ENCODE peak calls at places on chromosomes 2 and 18, in six cellular contexts. X is stimulated activated CD4-positive, alpha-beta T cell treated with anti-CD3 and anti-CD28 coated beads, Interleukin-4, amount 100 ng/mL, for 48 hours; E is neural progenitor cell; L is stimulated activated CD8-positive, alpha-beta memory T cell treated with anti-CD3 and anti-CD28 coated beads, Interleukin-15, amount 100 ng/mL, for 24 hours; F is sciatic nerve; O is myocyte. A is an unnamed sample.

GRCh38 chr2:30150786-30151185 is 4.0 kb downstream of the YPEL5 start:
- DNase-seq in X (no peak), E (no peak), L (no peak), F (no peak), O (peak), A (no peak)

GRCh38 chr2:167258712-167259111 is 370.4 kb downstream of the XIRP2 start:
- DNase-seq in X (no peak), E (no peak), L (no peak), F (no peak), O (no peak), A (no peak)

GRCh38 chr2:86703704-86704370 is 16.3 kb upstream of the RMND5A start:
- DNase-seq in X (no peak), E (no peak), L (no peak), F (no peak), O (peak), A (no peak)

GRCh38 chr2:191571163-191571769 is 106.7 kb upstream of the NABP1 start:
- DNase-seq in X (no peak), E (peak), L (no peak), F (no peak), O (peak), A (peak)

GRCh38 chr2:150271952-150272351 is 215.5 kb downstream of the RND3 start:
- DNase-seq in X (no peak), E (no peak), L (no peak), F (no peak), O (no peak), A (no peak)

GRCh38 chr2:62467475-62468321 is 38.3 kb downstream of the TMEM17 start:
- DNase-seq in X (no peak), E (no peak), L (no peak), F (peak), O (peak), A (no peak)

GRCh38 chr2:3617198-3617890 is 22.4 kb downstream of the COLEC11 start:
- DNase-seq in X (no peak), E (no peak), L (no peak), F (peak), O (no peak), A (no peak)

GRCh38 chr2:11155326-11156059 is at the start of gene SLC66A3:
- DNase-seq in X (peak), E (peak), L (no peak), F (no peak), O (peak), A (no peak)

GRCh38 chr18:1884623-1885022 is 686.7 kb downstream of the METTL4 start:
- DNase-seq in X (no peak), E (no peak), L (no peak), F (no peak), O (no peak), A (no peak)

GRCh38 chr2:174778479-174778962 is 14.2 kb upstream of the CHRNA1 start:
- DNase-seq in X (peak), E (no peak), L (peak), F (no peak), O (peak), A (no peak)

GRCh38 chr2:151637284-151637781 is 96.9 kb downstream of the NEB start:
- DNase-seq in X (no peak), E (no peak), L (peak), F (no peak), O (no peak), A (no peak)

GRCh38 chr2:36459725-36460137 is 104.2 kb downstream of the CRIM1 start:
- DNase-seq in X (no peak), E (peak), L (no peak), F (no peak), O (peak), A (no peak)

GRCh38 chr2:219645631-219646527 is 18.4 kb downstream of the SLC4A3 start:
- DNase-seq in X (no peak), E (no peak), L (no peak), F (no peak), O (peak), A (no peak)

GRCh38 chr2:128157644-128158043 is 66.6 kb downstream of the UGGT1 start:
- DNase-seq in X (no peak), E (no peak), L (no peak), F (no peak), O (peak), A (no peak)

GRCh38 chr2:238857929-238858328 is 10.0 kb downstream of the TWIST2 start:
- DNase-seq in X (no peak), E (no peak), L (no peak), F (no peak), O (no peak), A (no peak)

GRCh38 chr2:28427741-28428412 is 35.2 kb downstream of the FOSL2 start:
- DNase-seq in X (no peak), E (no peak), L (no peak), F (no peak), O (no peak), A (no peak)

GRCh38 chr2:28172114-28172898 is 220.4 kb upstream of the FOSL2 start:
- DNase-seq in X (no peak), E (no peak), L (no peak), F (no peak), O (peak), A (no peak)

GRCh38 chr2:199717587-199717907 is 133.4 kb downstream of the FTCDNL1 start:
- DNase-seq in X (no peak), E (no peak), L (no peak), F (no peak), O (no peak), A (no peak)

GRCh38 chr2:180907731-180908130 is 72.7 kb upstream of the UBE2E3 start:
- DNase-seq in X (no peak), E (no peak), L (no peak), F (no peak), O (no peak), A (no peak)

GRCh38 chr18:34890486-34891085 is 150.6 kb upstream of the MAPRE2 start:
- DNase-seq in X (no peak), E (no peak), L (no peak), F (no peak), O (no peak), A (no peak)

GRCh38 chr2:99278793-99279291 is 22.2 kb downstream of the LYG1 start:
- DNase-seq in X (no peak), E (no peak), L (no peak), F (no peak), O (peak), A (no peak)

GRCh38 chr18:45169610-45170009 is 445.7 kb upstream of the SLC14A2 start:
- DNase-seq in X (no peak), E (no peak), L (no peak), F (peak), O (peak), A (no peak)

GRCh38 chr2:132670104-132670960 is at the start of gene LYPD1:
- DNase-seq in X (no peak), E (peak), L (no peak), F (peak), O (peak), A (no peak)

GRCh38 chr2:86695053-86695691 is 24.9 kb upstream of the RMND5A start:
- DNase-seq in X (no peak), E (no peak), L (no peak), F (no peak), O (peak), A (no peak)

GRCh38 chr2:124683536-124684407 is 658.7 kb downstream of the CNTNAP5 start:
- DNase-seq in X (no peak), E (no peak), L (no peak), F (no peak), O (peak), A (no peak)

GRCh38 chr2:47226124-47227040 is 71.3 kb upstream of the STPG4 start:
- DNase-seq in X (no peak), E (no peak), L (no peak), F (no peak), O (peak), A (no peak)

GRCh38 chr2:238100049-238100820 is at the start of gene ESPNL:
- DNase-seq in X (no peak), E (no peak), L (no peak), F (peak), O (peak), A (no peak)

GRCh38 chr2:217756375-217757107 is 246.3 kb downstream of the TNS1 start:
- DNase-seq in X (peak), E (peak), L (peak), F (peak), O (peak), A (no peak)

GRCh38 chr2:168119519-168120141 is 127.8 kb downstream of the STK39 start:
- DNase-seq in X (no peak), E (peak), L (no peak), F (no peak), O (peak), A (peak)

GRCh38 chr2:111702119-111702808 is 181.7 kb downstream of the ANAPC1 start:
- DNase-seq in X (peak), E (peak), L (no peak), F (no peak), O (peak), A (no peak)

GRCh38 chr2:69742170-69742952 is 427 bp downstream of the ANXA4 start:
- DNase-seq in X (no peak), E (no peak), L (no peak), F (no peak), O (peak), A (no peak)

GRCh38 chr2:150917956-150918713 is 343.5 kb downstream of the RBM43 start:
- DNase-seq in X (no peak), E (no peak), L (no peak), F (no peak), O (no peak), A (no peak)

GRCh38 chr2:45993476-45993991 is 303.7 kb upstream of the EPAS1 start:
- DNase-seq in X (peak), E (peak), L (no peak), F (peak), O (peak), A (peak)